ENCODE peak calls at places on chromosomes 12 and 14, in five cellular contexts. One of them, this sample, is unnamed.

GRCh38 chr12:9221476-9221875 is 13.3 kb upstream of the PZP start:
- DNase-seq in ascending aorta: no peak
- DNase-seq in Caki2: no peak
- DNase-seq in DND-41: no peak
- DNase-seq in Peyer's patch: no peak
- DNase-seq in this sample: peak

GRCh38 chr12:14473707-14474287 is 93.9 kb downstream of the PLBD1 start:
- DNase-seq in ascending aorta: no peak
- DNase-seq in Caki2: peak
- DNase-seq in DND-41: no peak
- DNase-seq in Peyer's patch: no peak
- DNase-seq in this sample: no peak

GRCh38 chr12:19431407-19432308 is 7.6 kb upstream of the AEBP2 start:
- DNase-seq in ascending aorta: no peak
- DNase-seq in Caki2: peak
- DNase-seq in DND-41: peak
- DNase-seq in Peyer's patch: no peak
- DNase-seq in this sample: no peak

GRCh38 chr12:121751716-121752351 is 39.3 kb downstream of the TMEM120B start:
- DNase-seq in ascending aorta: no peak
- DNase-seq in Caki2: no peak
- DNase-seq in DND-41: no peak
- DNase-seq in Peyer's patch: no peak
- DNase-seq in this sample: no peak

GRCh38 chr12:7542813-7543212 is 39.2 kb upstream of the CD163 start:
- DNase-seq in ascending aorta: no peak
- DNase-seq in Caki2: no peak
- DNase-seq in DND-41: no peak
- DNase-seq in Peyer's patch: no peak
- DNase-seq in this sample: no peak

GRCh38 chr12:32305163-32305562 is 94.2 kb upstream of the FGD4 start:
- DNase-seq in ascending aorta: no peak
- DNase-seq in Caki2: no peak
- DNase-seq in DND-41: no peak
- DNase-seq in Peyer's patch: no peak
- DNase-seq in this sample: no peak

GRCh38 chr12:91332305-91332704 is 149.7 kb upstream of the DCN start:
- DNase-seq in ascending aorta: no peak
- DNase-seq in Caki2: no peak
- DNase-seq in DND-41: no peak
- DNase-seq in Peyer's patch: no peak
- DNase-seq in this sample: no peak

GRCh38 chr12:7907009-7907408 is 29.0 kb downstream of the SLC2A3 start:
- DNase-seq in ascending aorta: no peak
- DNase-seq in Caki2: peak
- DNase-seq in DND-41: no peak
- DNase-seq in Peyer's patch: peak
- DNase-seq in this sample: peak

GRCh38 chr14:56339855-56340701 is 221.9 kb downstream of the PELI2 start:
- DNase-seq in ascending aorta: peak
- DNase-seq in Caki2: peak
- DNase-seq in DND-41: peak
- DNase-seq in Peyer's patch: peak
- DNase-seq in this sample: peak

GRCh38 chr12:18476866-18477265 is 215.5 kb downstream of the PIK3C2G start:
- DNase-seq in ascending aorta: no peak
- DNase-seq in Caki2: no peak
- DNase-seq in DND-41: no peak
- DNase-seq in Peyer's patch: no peak
- DNase-seq in this sample: no peak

GRCh38 chr12:44372259-44372658 is 503.9 kb downstream of the NELL2 start:
- DNase-seq in ascending aorta: no peak
- DNase-seq in Caki2: no peak
- DNase-seq in DND-41: no peak
- DNase-seq in Peyer's patch: no peak
- DNase-seq in this sample: no peak

GRCh38 chr12:54977155-54977554 is 7.4 kb downstream of the TESPA1 start:
- DNase-seq in ascending aorta: no peak
- DNase-seq in Caki2: no peak
- DNase-seq in DND-41: no peak
- DNase-seq in Peyer's patch: no peak
- DNase-seq in this sample: peak

GRCh38 chr14:71702799-71703198 is 229.4 kb upstream of the RGS6 start:
- DNase-seq in ascending aorta: no peak
- DNase-seq in Caki2: no peak
- DNase-seq in DND-41: no peak
- DNase-seq in Peyer's patch: no peak
- DNase-seq in this sample: no peak

GRCh38 chr14:92844220-92844619 is 50.1 kb downstream of the GOLGA5 start:
- DNase-seq in ascending aorta: no peak
- DNase-seq in Caki2: peak
- DNase-seq in DND-41: no peak
- DNase-seq in Peyer's patch: no peak
- DNase-seq in this sample: no peak

GRCh38 chr12:7099290-7099996 is 7.2 kb upstream of the C1R start:
- DNase-seq in ascending aorta: no peak
- DNase-seq in Caki2: no peak
- DNase-seq in DND-41: no peak
- DNase-seq in Peyer's patch: no peak
- DNase-seq in this sample: no peak

GRCh38 chr12:99110866-99111265 is 465.8 kb downstream of the APAF1 start:
- DNase-seq in ascending aorta: no peak
- DNase-seq in Caki2: no peak
- DNase-seq in DND-41: no peak
- DNase-seq in Peyer's patch: no peak
- DNase-seq in this sample: no peak